ENCODE peak calls at places on chromosomes 6 and 20, in eight cellular contexts. One of them, this sample, is unnamed. For H3K36me3, the result is how much of the 10 kb centered on the place peaks cover.

GRCh38 chr6:72691298-72691697 is 69.4 kb downstream of the KCNQ5 start:
- DNase-seq in upper lobe of right lung: no peak
- DNase-seq in uterus: no peak
- DNase-seq in transverse colon: no peak
- DNase-seq in pancreas: no peak
- DNase-seq in body of pancreas: no peak
- DNase-seq in adrenal gland: no peak
- DNase-seq in tibial nerve: no peak
- DNase-seq in this sample: no peak

GRCh38 chr6:137248702-137249101 is 29.5 kb upstream of the IFNGR1 start:
- DNase-seq in upper lobe of right lung: no peak
- DNase-seq in uterus: no peak
- DNase-seq in transverse colon: no peak
- DNase-seq in pancreas: no peak
- DNase-seq in body of pancreas: no peak
- DNase-seq in adrenal gland: no peak
- DNase-seq in tibial nerve: no peak
- DNase-seq in this sample: no peak

GRCh38 chr6:170497845-170498281 is 55.2 kb downstream of the PSMB1 start:
- DNase-seq in upper lobe of right lung: no peak
- DNase-seq in uterus: no peak
- DNase-seq in transverse colon: no peak
- DNase-seq in pancreas: no peak
- DNase-seq in body of pancreas: no peak
- DNase-seq in adrenal gland: no peak
- DNase-seq in tibial nerve: no peak
- DNase-seq in this sample: no peak

GRCh38 chr6:55913213-55914195 is 38.1 kb upstream of the BMP5 start:
- DNase-seq in upper lobe of right lung: no peak
- DNase-seq in uterus: no peak
- DNase-seq in transverse colon: no peak
- DNase-seq in pancreas: no peak
- DNase-seq in body of pancreas: no peak
- DNase-seq in adrenal gland: no peak
- DNase-seq in tibial nerve: peak
- DNase-seq in this sample: no peak

GRCh38 chr6:2485116-2485515 is 239.7 kb upstream of the GMDS start:
- DNase-seq in upper lobe of right lung: no peak
- DNase-seq in uterus: no peak
- DNase-seq in transverse colon: peak
- DNase-seq in pancreas: peak
- DNase-seq in body of pancreas: peak
- DNase-seq in adrenal gland: no peak
- DNase-seq in tibial nerve: no peak
- DNase-seq in this sample: no peak

GRCh38 chr6:118705799-118706481 is 54.5 kb upstream of the CEP85L start:
- DNase-seq in upper lobe of right lung: no peak
- DNase-seq in uterus: peak
- DNase-seq in transverse colon: peak
- DNase-seq in pancreas: no peak
- DNase-seq in body of pancreas: no peak
- DNase-seq in adrenal gland: no peak
- DNase-seq in tibial nerve: no peak
- DNase-seq in this sample: no peak

GRCh38 chr6:26553264-26553738 is 15.1 kb downstream of the HMGN4 start:
- DNase-seq in upper lobe of right lung: peak
- DNase-seq in uterus: peak
- DNase-seq in transverse colon: peak
- DNase-seq in pancreas: no peak
- DNase-seq in body of pancreas: peak
- DNase-seq in adrenal gland: peak
- DNase-seq in tibial nerve: peak
- DNase-seq in this sample: no peak

GRCh38 chr6:139857143-139857542 is 482.7 kb upstream of the CITED2 start:
- DNase-seq in upper lobe of right lung: no peak
- DNase-seq in uterus: no peak
- DNase-seq in transverse colon: no peak
- DNase-seq in pancreas: no peak
- DNase-seq in body of pancreas: no peak
- DNase-seq in adrenal gland: no peak
- DNase-seq in tibial nerve: no peak
- DNase-seq in this sample: no peak

GRCh38 chr6:27847706-27848105 is 64.5 kb downstream of the OR2B2 start:
- DNase-seq in upper lobe of right lung: no peak
- DNase-seq in uterus: no peak
- DNase-seq in transverse colon: no peak
- DNase-seq in pancreas: no peak
- DNase-seq in body of pancreas: no peak
- DNase-seq in adrenal gland: no peak
- DNase-seq in tibial nerve: no peak
- DNase-seq in this sample: no peak

GRCh38 chr6:53313784-53314382 is 34.9 kb downstream of the ELOVL5 start:
- DNase-seq in upper lobe of right lung: no peak
- DNase-seq in uterus: no peak
- DNase-seq in transverse colon: no peak
- DNase-seq in pancreas: no peak
- DNase-seq in body of pancreas: no peak
- DNase-seq in adrenal gland: no peak
- DNase-seq in tibial nerve: no peak
- DNase-seq in this sample: no peak

GRCh38 chr6:12383448-12383847 is 93.3 kb downstream of the EDN1 start:
- DNase-seq in upper lobe of right lung: no peak
- DNase-seq in uterus: no peak
- DNase-seq in transverse colon: no peak
- DNase-seq in pancreas: no peak
- DNase-seq in body of pancreas: no peak
- DNase-seq in adrenal gland: no peak
- DNase-seq in tibial nerve: no peak
- DNase-seq in this sample: no peak

GRCh38 chr6:36131517-36132220 is 1.4 kb downstream of the MAPK13 start:
- DNase-seq in upper lobe of right lung: peak
- DNase-seq in uterus: peak
- DNase-seq in transverse colon: peak
- DNase-seq in pancreas: peak
- DNase-seq in body of pancreas: peak
- DNase-seq in adrenal gland: peak
- DNase-seq in tibial nerve: no peak
- DNase-seq in this sample: no peak
- H3K27ac ChIP-seq in upper lobe of right lung: peak
- H3K27ac ChIP-seq in uterus: no peak
- H3K27ac ChIP-seq in transverse colon: peak
- H3K27ac ChIP-seq in pancreas: peak
- H3K27ac ChIP-seq in body of pancreas: peak
- H3K27ac ChIP-seq in adrenal gland: peak
- H3K27ac ChIP-seq in tibial nerve: no peak
- H3K27ac ChIP-seq in this sample: peak

GRCh38 chr20:39588148-39588757 is 626.1 kb downstream of the DHX35 start:
- DNase-seq in upper lobe of right lung: no peak
- DNase-seq in uterus: no peak
- DNase-seq in transverse colon: no peak
- DNase-seq in pancreas: no peak
- DNase-seq in body of pancreas: no peak
- DNase-seq in adrenal gland: no peak
- DNase-seq in tibial nerve: no peak
- DNase-seq in this sample: no peak
- TF ChIP-seq CTCF in upper lobe of right lung: no peak
- TF ChIP-seq CTCF in uterus: no peak
- TF ChIP-seq CTCF in transverse colon: no peak
- TF ChIP-seq CTCF in pancreas: no peak
- TF ChIP-seq CTCF in body of pancreas: no peak
- TF ChIP-seq CTCF in adrenal gland: no peak
- TF ChIP-seq CTCF in tibial nerve: no peak
- TF ChIP-seq CTCF in this sample: no peak

DNA sequence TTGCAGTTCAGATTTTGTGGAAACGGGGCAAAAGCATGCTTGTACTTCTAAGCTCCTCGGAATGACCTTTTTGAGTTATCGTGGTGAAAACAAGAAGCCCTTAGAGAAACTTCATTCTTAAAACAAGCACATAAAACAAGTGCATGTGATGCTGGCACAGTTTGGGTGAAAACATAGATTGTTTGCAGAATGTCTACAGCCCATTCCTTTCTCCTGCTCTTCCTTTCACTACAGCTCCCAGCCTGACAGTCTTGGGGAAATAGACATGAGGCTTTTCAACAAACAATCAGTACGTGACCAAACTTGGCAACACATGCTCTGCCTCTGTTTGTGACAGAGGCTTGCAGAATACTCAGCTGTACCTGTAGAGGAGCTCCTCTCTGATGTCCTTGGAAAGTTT is 321.5 kb downstream of the ZFAND3 start:
- DNase-seq in upper lobe of right lung: no peak
- DNase-seq in uterus: no peak
- DNase-seq in transverse colon: no peak
- DNase-seq in pancreas: no peak
- DNase-seq in body of pancreas: no peak
- DNase-seq in adrenal gland: no peak
- DNase-seq in tibial nerve: no peak
- DNase-seq in this sample: no peak
- H3K36me3 ChIP-seq in upper lobe of right lung: under half
- H3K36me3 ChIP-seq in uterus: under half
- H3K36me3 ChIP-seq in transverse colon: under half
- H3K36me3 ChIP-seq in pancreas: under half
- H3K36me3 ChIP-seq in body of pancreas: under half
- H3K36me3 ChIP-seq in adrenal gland: under half
- H3K36me3 ChIP-seq in tibial nerve: under half
- H3K36me3 ChIP-seq in this sample: under half

DNA sequence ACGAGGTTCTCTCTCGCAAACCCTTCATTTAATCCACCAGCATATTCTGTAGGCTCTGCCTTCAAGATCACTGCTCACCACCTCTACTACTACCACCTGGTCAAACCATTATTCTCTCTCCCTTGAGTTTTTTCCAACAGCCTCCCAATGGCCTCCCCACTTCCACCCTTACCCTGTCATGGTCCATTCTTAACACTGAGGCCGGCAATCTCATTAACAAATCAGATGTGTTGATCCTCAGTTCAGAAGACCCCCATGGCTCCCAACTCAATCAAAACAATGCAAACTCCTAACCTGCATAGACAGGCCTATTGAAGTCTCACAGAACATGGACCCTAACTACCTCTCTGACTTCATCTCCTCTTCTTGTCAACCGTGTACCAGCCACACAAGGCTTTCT is 2.2 kb downstream of the AURKA start:
- DNase-seq in upper lobe of right lung: no peak
- DNase-seq in uterus: no peak
- DNase-seq in transverse colon: no peak
- DNase-seq in pancreas: no peak
- DNase-seq in body of pancreas: no peak
- DNase-seq in adrenal gland: no peak
- DNase-seq in tibial nerve: no peak
- DNase-seq in this sample: no peak
- H3K27ac ChIP-seq in upper lobe of right lung: no peak
- H3K27ac ChIP-seq in uterus: no peak
- H3K27ac ChIP-seq in transverse colon: no peak
- H3K27ac ChIP-seq in pancreas: no peak
- H3K27ac ChIP-seq in body of pancreas: no peak
- H3K27ac ChIP-seq in adrenal gland: no peak
- H3K27ac ChIP-seq in tibial nerve: no peak
- H3K27ac ChIP-seq in this sample: no peak

GRCh38 chr6:19781269-19781668 is 55.9 kb upstream of the ID4 start:
- DNase-seq in upper lobe of right lung: no peak
- DNase-seq in uterus: no peak
- DNase-seq in transverse colon: no peak
- DNase-seq in pancreas: no peak
- DNase-seq in body of pancreas: no peak
- DNase-seq in adrenal gland: no peak
- DNase-seq in tibial nerve: no peak
- DNase-seq in this sample: no peak
- TF ChIP-seq CTCF in upper lobe of right lung: no peak
- TF ChIP-seq CTCF in uterus: no peak
- TF ChIP-seq CTCF in transverse colon: no peak
- TF ChIP-seq CTCF in pancreas: no peak
- TF ChIP-seq CTCF in body of pancreas: no peak
- TF ChIP-seq CTCF in adrenal gland: no peak
- TF ChIP-seq CTCF in tibial nerve: no peak
- TF ChIP-seq CTCF in this sample: no peak

DNA sequence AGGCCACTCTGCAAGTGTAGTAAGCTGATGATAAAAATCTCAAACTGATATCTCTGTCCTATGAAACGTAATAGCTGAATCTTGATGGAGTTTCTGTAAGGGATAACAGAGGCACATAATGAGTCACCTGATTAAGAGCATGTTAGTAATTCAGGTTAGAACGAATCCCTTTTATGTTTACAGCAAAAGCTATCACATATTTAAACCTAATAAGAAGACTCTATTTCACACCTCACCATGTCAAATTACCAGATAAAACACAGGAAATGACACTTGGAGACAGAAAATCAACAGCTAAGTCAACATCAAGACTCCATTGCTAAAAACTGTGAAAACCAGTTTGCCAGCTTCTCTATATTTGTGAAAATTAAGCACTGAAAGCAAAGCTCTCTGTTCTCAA is 11.8 kb downstream of the CST7 start:
- DNase-seq in upper lobe of right lung: no peak
- DNase-seq in uterus: no peak
- DNase-seq in transverse colon: no peak
- DNase-seq in pancreas: no peak
- DNase-seq in body of pancreas: no peak
- DNase-seq in adrenal gland: no peak
- DNase-seq in tibial nerve: no peak
- DNase-seq in this sample: no peak
- H3K36me3 ChIP-seq in upper lobe of right lung: half or more
- H3K36me3 ChIP-seq in uterus: under half
- H3K36me3 ChIP-seq in transverse colon: under half
- H3K36me3 ChIP-seq in pancreas: under half
- H3K36me3 ChIP-seq in body of pancreas: under half
- H3K36me3 ChIP-seq in adrenal gland: half or more
- H3K36me3 ChIP-seq in tibial nerve: under half
- H3K36me3 ChIP-seq in this sample: under half

GRCh38 chr6:43222418-43223059 is 6.7 kb downstream of the DNPH1 start:
- DNase-seq in upper lobe of right lung: no peak
- DNase-seq in uterus: no peak
- DNase-seq in transverse colon: no peak
- DNase-seq in pancreas: no peak
- DNase-seq in body of pancreas: no peak
- DNase-seq in adrenal gland: no peak
- DNase-seq in tibial nerve: no peak
- DNase-seq in this sample: peak
- H3K27ac ChIP-seq in upper lobe of right lung: no peak
- H3K27ac ChIP-seq in uterus: no peak
- H3K27ac ChIP-seq in transverse colon: no peak
- H3K27ac ChIP-seq in pancreas: no peak
- H3K27ac ChIP-seq in body of pancreas: no peak
- H3K27ac ChIP-seq in adrenal gland: no peak
- H3K27ac ChIP-seq in tibial nerve: no peak
- H3K27ac ChIP-seq in this sample: no peak

DNA sequence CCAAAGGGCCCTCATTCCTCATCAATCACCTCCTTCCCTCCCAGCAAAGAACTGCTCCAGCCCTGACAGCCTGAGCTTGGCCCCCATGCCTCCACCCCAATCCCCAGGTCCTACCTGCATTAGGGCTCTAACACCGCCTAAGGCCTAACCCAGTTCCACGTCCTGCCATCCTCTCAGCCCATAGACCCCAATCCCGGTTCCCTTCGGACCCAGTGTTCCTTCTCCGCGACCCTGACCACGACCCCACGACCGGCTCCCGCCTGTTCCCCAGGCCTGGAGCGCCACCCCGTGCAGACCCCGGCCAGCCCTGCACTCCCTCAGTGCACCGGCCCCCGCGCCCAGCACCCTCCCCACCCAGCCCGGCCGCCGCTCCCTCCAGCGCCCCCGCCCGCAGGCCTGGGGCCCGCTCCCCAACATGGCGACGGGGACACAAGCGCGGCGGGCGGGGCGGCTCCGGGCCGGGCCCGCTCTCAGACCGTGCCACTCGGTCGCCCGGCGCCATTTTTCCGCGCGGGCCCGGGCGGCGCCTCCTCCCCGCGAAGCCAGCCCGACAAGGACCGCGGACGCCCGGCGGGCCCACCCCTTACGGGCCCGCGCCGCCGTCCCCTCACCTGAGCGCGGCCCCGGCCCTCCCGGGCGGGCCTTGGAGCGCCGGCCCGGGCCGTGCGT is 456 bp downstream of the NCOA6 start:
- DNase-seq in upper lobe of right lung: peak
- DNase-seq in uterus: peak
- DNase-seq in transverse colon: peak
- DNase-seq in pancreas: peak
- DNase-seq in body of pancreas: peak
- DNase-seq in adrenal gland: peak
- DNase-seq in tibial nerve: peak
- DNase-seq in this sample: peak
- TF ChIP-seq CTCF in upper lobe of right lung: no peak
- TF ChIP-seq CTCF in uterus: no peak
- TF ChIP-seq CTCF in transverse colon: no peak
- TF ChIP-seq CTCF in pancreas: no peak
- TF ChIP-seq CTCF in body of pancreas: no peak
- TF ChIP-seq CTCF in adrenal gland: no peak
- TF ChIP-seq CTCF in tibial nerve: peak
- TF ChIP-seq CTCF in this sample: peak

This sample was measured in RWPE2.